ENCODE peak calls at places on chromosomes 13 and 19, in six cellular contexts. One of them, this sample, is unnamed.

GRCh38 chr13:40438022-40438692 is 228.3 kb downstream of the FOXO1 start:
- DNase-seq in choroid plexus epithelial cell: no peak
- DNase-seq in fibroblast of villous mesenchyme: peak
- DNase-seq in SK-N-SH: no peak
- DNase-seq in CD8-positive, alpha-beta memory T cell: no peak
- DNase-seq in breast epithelium: no peak
- DNase-seq in this sample: no peak

GRCh38 chr19:48344892-48345291 is 18.8 kb downstream of the TMEM143 start:
- DNase-seq in choroid plexus epithelial cell: no peak
- DNase-seq in fibroblast of villous mesenchyme: no peak
- DNase-seq in SK-N-SH: no peak
- DNase-seq in CD8-positive, alpha-beta memory T cell: no peak
- DNase-seq in breast epithelium: no peak
- DNase-seq in this sample: no peak

GRCh38 chr19:6473652-6474051 is 7.9 kb downstream of the DENND1C start:
- DNase-seq in choroid plexus epithelial cell: no peak
- DNase-seq in fibroblast of villous mesenchyme: no peak
- DNase-seq in SK-N-SH: no peak
- DNase-seq in CD8-positive, alpha-beta memory T cell: no peak
- DNase-seq in breast epithelium: no peak
- DNase-seq in this sample: no peak

GRCh38 chr13:50365683-50366391 is 350.6 kb downstream of the KCNRG start:
- DNase-seq in choroid plexus epithelial cell: peak
- DNase-seq in fibroblast of villous mesenchyme: no peak
- DNase-seq in SK-N-SH: no peak
- DNase-seq in CD8-positive, alpha-beta memory T cell: peak
- DNase-seq in breast epithelium: no peak
- DNase-seq in this sample: no peak

GRCh38 chr19:8333771-8334457 is 9.1 kb downstream of the KANK3 start:
- DNase-seq in choroid plexus epithelial cell: no peak
- DNase-seq in fibroblast of villous mesenchyme: no peak
- DNase-seq in SK-N-SH: peak
- DNase-seq in CD8-positive, alpha-beta memory T cell: no peak
- DNase-seq in breast epithelium: no peak
- DNase-seq in this sample: no peak

GRCh38 chr13:113043001-113043630 is 62.5 kb upstream of the F7 start:
- DNase-seq in choroid plexus epithelial cell: no peak
- DNase-seq in fibroblast of villous mesenchyme: no peak
- DNase-seq in SK-N-SH: no peak
- DNase-seq in CD8-positive, alpha-beta memory T cell: no peak
- DNase-seq in breast epithelium: no peak
- DNase-seq in this sample: no peak

GRCh38 chr19:8116437-8117293 is 32.7 kb downstream of the FBN3 start:
- DNase-seq in choroid plexus epithelial cell: no peak
- DNase-seq in fibroblast of villous mesenchyme: no peak
- DNase-seq in SK-N-SH: no peak
- DNase-seq in CD8-positive, alpha-beta memory T cell: no peak
- DNase-seq in breast epithelium: no peak
- DNase-seq in this sample: no peak

GRCh38 chr13:33052446-33052845 is 36.2 kb downstream of the KL start:
- DNase-seq in choroid plexus epithelial cell: peak
- DNase-seq in fibroblast of villous mesenchyme: peak
- DNase-seq in SK-N-SH: no peak
- DNase-seq in CD8-positive, alpha-beta memory T cell: no peak
- DNase-seq in breast epithelium: no peak
- DNase-seq in this sample: no peak

GRCh38 chr19:16415806-16416205 is 56.0 kb downstream of the EPS15L1 start:
- DNase-seq in choroid plexus epithelial cell: no peak
- DNase-seq in fibroblast of villous mesenchyme: no peak
- DNase-seq in SK-N-SH: no peak
- DNase-seq in CD8-positive, alpha-beta memory T cell: no peak
- DNase-seq in breast epithelium: no peak
- DNase-seq in this sample: no peak

GRCh38 chr13:99197257-99197651 is 3.4 kb upstream of the UBAC2 start:
- DNase-seq in choroid plexus epithelial cell: no peak
- DNase-seq in fibroblast of villous mesenchyme: no peak
- DNase-seq in SK-N-SH: no peak
- DNase-seq in CD8-positive, alpha-beta memory T cell: no peak
- DNase-seq in breast epithelium: no peak
- DNase-seq in this sample: no peak

GRCh38 chr19:13226983-13227382 is 76.8 kb downstream of the IER2 start:
- DNase-seq in choroid plexus epithelial cell: no peak
- DNase-seq in fibroblast of villous mesenchyme: no peak
- DNase-seq in SK-N-SH: no peak
- DNase-seq in CD8-positive, alpha-beta memory T cell: no peak
- DNase-seq in breast epithelium: no peak
- DNase-seq in this sample: no peak

GRCh38 chr13:38496956-38497355 is 147.3 kb downstream of the UFM1 start:
- DNase-seq in choroid plexus epithelial cell: peak
- DNase-seq in fibroblast of villous mesenchyme: no peak
- DNase-seq in SK-N-SH: no peak
- DNase-seq in CD8-positive, alpha-beta memory T cell: no peak
- DNase-seq in breast epithelium: no peak
- DNase-seq in this sample: peak

GRCh38 chr13:42364613-42365000 is 92.7 kb downstream of the AKAP11 start:
- DNase-seq in choroid plexus epithelial cell: peak
- DNase-seq in fibroblast of villous mesenchyme: no peak
- DNase-seq in SK-N-SH: no peak
- DNase-seq in CD8-positive, alpha-beta memory T cell: no peak
- DNase-seq in breast epithelium: no peak
- DNase-seq in this sample: no peak

GRCh38 chr13:109288151-109288709 is 498.2 kb downstream of the IRS2 start:
- DNase-seq in choroid plexus epithelial cell: peak
- DNase-seq in fibroblast of villous mesenchyme: no peak
- DNase-seq in SK-N-SH: no peak
- DNase-seq in CD8-positive, alpha-beta memory T cell: no peak
- DNase-seq in breast epithelium: no peak
- DNase-seq in this sample: peak

GRCh38 chr19:29836409-29836825 is 24.6 kb downstream of the CCNE1 start:
- DNase-seq in choroid plexus epithelial cell: no peak
- DNase-seq in fibroblast of villous mesenchyme: no peak
- DNase-seq in SK-N-SH: no peak
- DNase-seq in CD8-positive, alpha-beta memory T cell: no peak
- DNase-seq in breast epithelium: no peak
- DNase-seq in this sample: no peak

GRCh38 chr13:33285420-33286124 is at the start of gene STARD13:
- DNase-seq in choroid plexus epithelial cell: peak
- DNase-seq in fibroblast of villous mesenchyme: peak
- DNase-seq in SK-N-SH: peak
- DNase-seq in CD8-positive, alpha-beta memory T cell: no peak
- DNase-seq in breast epithelium: peak
- DNase-seq in this sample: peak

GRCh38 chr13:100139822-100140221 is 50.9 kb downstream of the PCCA start:
- DNase-seq in choroid plexus epithelial cell: peak
- DNase-seq in fibroblast of villous mesenchyme: peak
- DNase-seq in SK-N-SH: no peak
- DNase-seq in CD8-positive, alpha-beta memory T cell: no peak
- DNase-seq in breast epithelium: no peak
- DNase-seq in this sample: no peak

GRCh38 chr19:11766597-11767591 is at the start of gene ZNF441:
- DNase-seq in choroid plexus epithelial cell: peak
- DNase-seq in fibroblast of villous mesenchyme: peak
- DNase-seq in SK-N-SH: peak
- DNase-seq in CD8-positive, alpha-beta memory T cell: peak
- DNase-seq in breast epithelium: peak
- DNase-seq in this sample: peak

GRCh38 chr13:101523732-101524131 is 71.3 kb downstream of the ITGBL1 start:
- DNase-seq in choroid plexus epithelial cell: peak
- DNase-seq in fibroblast of villous mesenchyme: peak
- DNase-seq in SK-N-SH: no peak
- DNase-seq in CD8-positive, alpha-beta memory T cell: no peak
- DNase-seq in breast epithelium: no peak
- DNase-seq in this sample: peak

GRCh38 chr13:101521371-101521770 is 68.9 kb downstream of the ITGBL1 start:
- DNase-seq in choroid plexus epithelial cell: no peak
- DNase-seq in fibroblast of villous mesenchyme: no peak
- DNase-seq in SK-N-SH: no peak
- DNase-seq in CD8-positive, alpha-beta memory T cell: no peak
- DNase-seq in breast epithelium: no peak
- DNase-seq in this sample: no peak

GRCh38 chr13:101523154-101523669 is 70.7 kb downstream of the ITGBL1 start:
- DNase-seq in choroid plexus epithelial cell: no peak
- DNase-seq in fibroblast of villous mesenchyme: no peak
- DNase-seq in SK-N-SH: no peak
- DNase-seq in CD8-positive, alpha-beta memory T cell: no peak
- DNase-seq in breast epithelium: no peak
- DNase-seq in this sample: no peak

GRCh38 chr13:101520672-101521071 is 68.2 kb downstream of the ITGBL1 start:
- DNase-seq in choroid plexus epithelial cell: peak
- DNase-seq in fibroblast of villous mesenchyme: peak
- DNase-seq in SK-N-SH: no peak
- DNase-seq in CD8-positive, alpha-beta memory T cell: peak
- DNase-seq in breast epithelium: no peak
- DNase-seq in this sample: peak

GRCh38 chr13:101522607-101523006 is 70.1 kb downstream of the ITGBL1 start:
- DNase-seq in choroid plexus epithelial cell: no peak
- DNase-seq in fibroblast of villous mesenchyme: no peak
- DNase-seq in SK-N-SH: no peak
- DNase-seq in CD8-positive, alpha-beta memory T cell: no peak
- DNase-seq in breast epithelium: no peak
- DNase-seq in this sample: no peak
- H3K4me3 ChIP-seq in choroid plexus epithelial cell: no peak
- H3K4me3 ChIP-seq in fibroblast of villous mesenchyme: no peak
- H3K4me3 ChIP-seq in SK-N-SH: no peak
- H3K4me3 ChIP-seq in CD8-positive, alpha-beta memory T cell: no peak
- H3K4me3 ChIP-seq in breast epithelium: no peak
- H3K4me3 ChIP-seq in this sample: no peak

DNA sequence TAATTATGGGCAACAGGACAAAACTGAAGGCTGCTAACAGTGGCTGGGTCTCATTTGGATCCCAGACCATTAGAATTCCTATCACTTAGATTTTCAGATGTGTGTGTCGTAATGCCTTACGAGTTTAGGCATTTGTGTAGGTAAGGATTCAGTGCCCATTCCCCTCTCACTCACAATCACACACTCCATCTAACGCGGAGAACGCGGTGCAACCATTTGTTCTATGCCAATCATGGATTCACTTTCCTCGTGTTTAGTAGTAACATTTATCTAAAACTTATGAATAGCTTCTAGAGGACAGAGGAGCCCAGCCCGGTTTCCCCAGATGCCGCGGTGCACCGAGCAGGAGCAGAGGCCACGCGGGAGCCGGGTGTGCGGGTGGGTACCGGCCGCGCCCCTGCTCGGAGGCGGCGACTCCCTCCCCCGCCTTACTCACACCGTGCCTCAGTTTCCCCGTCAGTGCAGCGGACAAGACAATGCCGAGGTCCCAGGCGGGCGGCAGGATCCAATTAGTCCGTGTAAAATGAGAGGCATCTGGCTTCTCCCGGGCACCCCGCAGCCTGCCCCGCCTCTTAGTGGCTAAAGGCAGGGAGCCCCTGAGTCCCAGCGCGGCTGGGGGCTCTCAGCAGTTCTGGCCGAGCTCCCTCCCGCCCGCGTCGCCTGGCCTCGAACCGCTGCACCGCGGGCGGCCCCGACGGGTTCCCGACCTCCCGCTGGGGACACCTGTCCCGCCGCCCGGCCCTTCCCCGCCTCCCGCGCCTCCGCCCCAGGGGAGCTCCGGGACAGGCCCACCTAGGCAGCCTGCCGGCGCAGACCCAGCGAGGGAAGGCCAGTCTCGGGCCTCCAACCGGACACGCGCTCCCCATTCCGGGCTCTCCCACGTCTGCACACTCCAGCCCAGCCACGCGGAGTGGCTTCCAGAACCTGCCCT is 5.9 kb upstream of the C1QTNF9B start:
- DNase-seq in choroid plexus epithelial cell: no peak
- DNase-seq in fibroblast of villous mesenchyme: no peak
- DNase-seq in SK-N-SH: peak
- DNase-seq in CD8-positive, alpha-beta memory T cell: no peak
- DNase-seq in breast epithelium: no peak
- DNase-seq in this sample: no peak
- H3K4me3 ChIP-seq in choroid plexus epithelial cell: peak
- H3K4me3 ChIP-seq in fibroblast of villous mesenchyme: peak
- H3K4me3 ChIP-seq in SK-N-SH: no peak
- H3K4me3 ChIP-seq in CD8-positive, alpha-beta memory T cell: no peak
- H3K4me3 ChIP-seq in breast epithelium: peak
- H3K4me3 ChIP-seq in this sample: peak

DNA sequence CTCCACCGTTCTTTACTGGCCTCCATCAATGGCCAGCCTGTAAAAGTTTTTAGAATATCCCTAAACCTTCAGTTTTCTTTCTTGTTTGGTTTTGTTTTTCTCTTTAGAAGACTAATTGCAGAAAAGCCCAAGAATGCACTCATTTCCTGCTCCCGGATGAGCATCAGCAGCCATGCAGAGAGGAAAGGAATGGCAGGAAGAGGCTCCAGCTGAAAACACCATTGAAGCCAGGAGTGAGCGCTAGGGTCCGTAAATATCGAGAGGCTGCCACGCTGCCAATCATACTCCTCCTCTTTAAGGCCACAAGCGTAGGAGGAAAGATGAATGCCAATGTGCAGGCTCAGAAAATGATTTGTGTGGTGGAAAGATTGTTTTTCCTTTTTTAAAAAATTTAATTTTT is 57.4 kb upstream of the UBE2L5 start:
- DNase-seq in choroid plexus epithelial cell: peak
- DNase-seq in fibroblast of villous mesenchyme: peak
- DNase-seq in SK-N-SH: no peak
- DNase-seq in CD8-positive, alpha-beta memory T cell: no peak
- DNase-seq in breast epithelium: no peak
- DNase-seq in this sample: peak
- H3K4me3 ChIP-seq in choroid plexus epithelial cell: no peak
- H3K4me3 ChIP-seq in fibroblast of villous mesenchyme: no peak
- H3K4me3 ChIP-seq in SK-N-SH: no peak
- H3K4me3 ChIP-seq in CD8-positive, alpha-beta memory T cell: no peak
- H3K4me3 ChIP-seq in breast epithelium: no peak
- H3K4me3 ChIP-seq in this sample: no peak

GRCh38 chr13:114199961-114200672 is 21.1 kb downstream of the CFAP97D2 start:
- DNase-seq in choroid plexus epithelial cell: no peak
- DNase-seq in fibroblast of villous mesenchyme: no peak
- DNase-seq in SK-N-SH: no peak
- DNase-seq in CD8-positive, alpha-beta memory T cell: no peak
- DNase-seq in breast epithelium: no peak
- DNase-seq in this sample: no peak

GRCh38 chr13:114202581-114202980 is 23.5 kb downstream of the CFAP97D2 start:
- DNase-seq in choroid plexus epithelial cell: no peak
- DNase-seq in fibroblast of villous mesenchyme: no peak
- DNase-seq in SK-N-SH: no peak
- DNase-seq in CD8-positive, alpha-beta memory T cell: no peak
- DNase-seq in breast epithelium: no peak
- DNase-seq in this sample: no peak

GRCh38 chr13:114198556-114198955 is 19.5 kb downstream of the CFAP97D2 start:
- DNase-seq in choroid plexus epithelial cell: no peak
- DNase-seq in fibroblast of villous mesenchyme: no peak
- DNase-seq in SK-N-SH: no peak
- DNase-seq in CD8-positive, alpha-beta memory T cell: no peak
- DNase-seq in breast epithelium: no peak
- DNase-seq in this sample: no peak

GRCh38 chr13:114203536-114203935 is 24.5 kb downstream of the CFAP97D2 start:
- DNase-seq in choroid plexus epithelial cell: no peak
- DNase-seq in fibroblast of villous mesenchyme: no peak
- DNase-seq in SK-N-SH: no peak
- DNase-seq in CD8-positive, alpha-beta memory T cell: no peak
- DNase-seq in breast epithelium: no peak
- DNase-seq in this sample: no peak

DNA sequence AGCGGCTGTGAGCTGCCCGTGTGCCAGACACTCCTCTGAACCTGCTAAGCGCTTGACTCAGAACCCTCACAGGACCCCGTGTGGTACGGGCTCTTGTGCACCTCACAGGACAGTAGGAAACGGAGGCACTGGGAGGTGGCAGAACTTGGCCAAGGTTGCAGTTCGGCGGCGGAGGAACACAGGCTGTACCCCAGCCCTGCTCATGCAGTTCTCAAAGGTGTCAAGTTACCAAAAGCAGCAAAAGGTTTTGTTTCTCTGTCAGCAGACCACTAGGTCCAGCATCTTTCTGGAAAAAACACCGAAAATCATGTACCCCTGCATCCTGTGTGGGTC is 21.6 kb downstream of the CFAP97D2 start:
- DNase-seq in choroid plexus epithelial cell: peak
- DNase-seq in fibroblast of villous mesenchyme: peak
- DNase-seq in SK-N-SH: no peak
- DNase-seq in CD8-positive, alpha-beta memory T cell: no peak
- DNase-seq in breast epithelium: no peak
- DNase-seq in this sample: no peak
- H3K4me3 ChIP-seq in choroid plexus epithelial cell: peak
- H3K4me3 ChIP-seq in fibroblast of villous mesenchyme: no peak
- H3K4me3 ChIP-seq in SK-N-SH: no peak
- H3K4me3 ChIP-seq in CD8-positive, alpha-beta memory T cell: no peak
- H3K4me3 ChIP-seq in breast epithelium: peak
- H3K4me3 ChIP-seq in this sample: no peak